ENCODE peak calls at places on chromosomes 6 and 20, in four cellular contexts. A, J, R and Y are unnamed samples.

GRCh38 chr6:158409451-158409850 is 97.2 kb downstream of the TULP4 start:
- DNase-seq in A (no peak), J (no peak), R (no peak), Y (no peak)

GRCh38 chr6:22467645-22468044 is 101.7 kb upstream of the HDGFL1 start:
- DNase-seq in A (no peak), J (no peak), R (no peak), Y (no peak)

GRCh38 chr6:92577077-92577719 is 842.2 kb downstream of the EPHA7 start:
- DNase-seq in A (no peak), J (no peak), R (peak), Y (no peak)

GRCh38 chr6:115415378-115415777 is 645.3 kb downstream of the FRK start:
- DNase-seq in A (no peak), J (no peak), R (no peak), Y (no peak)

GRCh38 chr20:19692100-19692499 is 66.0 kb upstream of the RIN2 start:
- DNase-seq in A (no peak), J (no peak), R (no peak), Y (no peak)

GRCh38 chr6:119040636-119041035 is 37.8 kb downstream of the FAM184A start:
- DNase-seq in A (no peak), J (no peak), R (no peak), Y (no peak)

GRCh38 chr20:51715028-51715872 is 52.9 kb downstream of the ATP9A start:
- DNase-seq in A (no peak), J (no peak), R (no peak), Y (no peak)

GRCh38 chr6:143896096-143896880 is 32.0 kb downstream of the ZC2HC1B start:
- DNase-seq in A (no peak), J (no peak), R (no peak), Y (no peak)

GRCh38 chr6:43943781-43944250 is 173.8 kb downstream of the VEGFA start:
- DNase-seq in A (no peak), J (no peak), R (no peak), Y (no peak)

GRCh38 chr6:130098317-130098716 is 79.9 kb downstream of the L3MBTL3 start:
- DNase-seq in A (no peak), J (no peak), R (no peak), Y (no peak)

GRCh38 chr6:159676804-159677203 is 16.2 kb downstream of the SOD2 start:
- DNase-seq in A (no peak), J (no peak), R (no peak), Y (no peak)

GRCh38 chr20:37956099-37956498 is 53.2 kb downstream of the VSTM2L start:
- DNase-seq in A (no peak), J (no peak), R (no peak), Y (no peak)

GRCh38 chr6:63802606-63803206 is 167.1 kb downstream of the PHF3 start:
- DNase-seq in A (peak), J (no peak), R (peak), Y (no peak)

GRCh38 chr6:94362061-94362864 is 942.9 kb upstream of the EPHA7 start:
- DNase-seq in A (no peak), J (no peak), R (no peak), Y (no peak)

GRCh38 chr6:94367316-94367715 is 948.0 kb upstream of the EPHA7 start:
- DNase-seq in A (no peak), J (no peak), R (no peak), Y (no peak)

GRCh38 chr6:94361304-94362060 is 942.1 kb upstream of the EPHA7 start:
- DNase-seq in A (no peak), J (no peak), R (no peak), Y (no peak)
- TF ChIP-seq REST in A (no peak), J (peak), R (no peak), Y (peak)

GRCh38 chr6:147507162-147508072 is 1.1 kb upstream of the SAMD5 start:
- DNase-seq in A (no peak), J (no peak), R (no peak), Y (no peak)

GRCh38 chr6:147508871-147509608 is 550 bp downstream of the SAMD5 start:
- DNase-seq in A (peak), J (no peak), R (no peak), Y (no peak)

GRCh38 chr6:147504848-147505247 is 3.6 kb upstream of the SAMD5 start:
- DNase-seq in A (no peak), J (no peak), R (no peak), Y (no peak)

GRCh38 chr6:147508073-147508870 is at the start of gene SAMD5:
- DNase-seq in A (peak), J (peak), R (peak), Y (no peak)

GRCh38 chr6:147506704-147507114 is 1.8 kb upstream of the SAMD5 start:
- DNase-seq in A (peak), J (no peak), R (peak), Y (no peak)
- TF ChIP-seq TCF7L2 in A (no peak), J (no peak), R (no peak), Y (no peak)

DNA sequence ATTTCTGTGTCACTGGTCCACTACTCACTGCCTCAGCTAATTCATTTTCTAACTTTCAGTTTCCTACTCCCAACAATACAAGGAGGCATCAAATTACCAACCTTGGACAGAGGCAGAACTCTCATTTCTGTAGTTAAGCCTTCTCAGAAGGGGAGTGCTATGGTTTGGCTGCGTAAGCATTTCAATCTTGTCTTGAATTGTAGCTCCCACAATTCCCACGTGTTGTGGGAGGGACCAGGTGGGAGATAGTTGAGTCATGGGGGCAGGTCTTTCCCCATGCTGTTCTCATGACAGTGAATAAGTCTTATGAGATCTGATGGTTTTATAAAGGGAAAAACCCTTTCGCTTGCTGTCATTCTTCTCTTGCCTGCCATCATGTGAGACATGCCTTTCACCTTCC is 22.9 kb downstream of the HLA-DRA start:
- DNase-seq in A (no peak), J (no peak), R (no peak), Y (no peak)
- TF ChIP-seq REST in A (no peak), J (peak), R (no peak), Y (no peak)

DNA sequence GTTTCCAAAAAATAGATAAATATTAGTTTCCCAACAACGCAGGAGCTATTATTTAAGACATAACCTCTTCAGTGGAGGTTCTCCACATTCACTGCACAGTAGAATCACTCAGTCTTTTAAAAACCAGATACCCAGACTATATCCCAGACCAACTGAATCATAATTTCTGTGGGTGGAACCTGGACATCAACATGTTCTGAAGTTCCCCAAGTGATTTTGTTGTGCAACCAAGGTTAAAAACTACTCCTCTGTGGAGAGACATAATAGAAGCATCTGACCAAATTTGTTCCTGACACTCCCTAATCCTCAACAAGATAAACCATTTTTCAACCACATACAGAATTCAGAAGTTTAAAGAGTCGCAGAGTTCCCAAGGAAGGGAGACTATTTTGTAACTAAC is 42.3 kb downstream of the STK38 start:
- DNase-seq in A (no peak), J (no peak), R (no peak), Y (no peak)
- TF ChIP-seq TCF7L2 in A (no peak), J (no peak), R (no peak), Y (no peak)

DNA sequence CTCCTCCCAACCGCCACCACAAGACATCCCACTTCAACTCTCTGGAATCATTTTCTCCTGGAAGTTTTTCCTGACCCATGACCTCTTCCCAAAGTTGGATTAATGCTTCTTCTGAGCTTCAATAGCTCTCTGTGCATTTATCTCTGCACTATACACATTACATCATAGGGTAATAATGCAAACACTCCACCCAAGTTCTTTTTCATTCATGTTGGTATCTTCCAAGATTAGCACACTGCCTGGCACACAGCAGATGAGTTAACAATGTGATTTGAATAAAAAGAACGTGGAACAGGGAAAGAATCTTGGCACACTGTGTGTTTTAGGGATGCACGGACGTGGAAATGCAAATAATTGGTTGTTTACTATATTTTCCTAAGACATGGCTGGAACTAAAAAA is 1.8 kb upstream of the FAM135A start:
- DNase-seq in A (no peak), J (no peak), R (peak), Y (no peak)
- TF ChIP-seq REST in A (no peak), J (no peak), R (no peak), Y (no peak)

GRCh38 chr6:161242779-161243693 is 30.8 kb downstream of the AGPAT4 start:
- DNase-seq in A (no peak), J (no peak), R (no peak), Y (no peak)
- TF ChIP-seq TCF7L2 in A (no peak), J (no peak), R (no peak), Y (no peak)

GRCh38 chr20:32672982-32673727 is 586 bp downstream of the C20orf203 start:
- DNase-seq in A (no peak), J (no peak), R (no peak), Y (no peak)
- TF ChIP-seq REST in A (no peak), J (no peak), R (no peak), Y (no peak)

DNA sequence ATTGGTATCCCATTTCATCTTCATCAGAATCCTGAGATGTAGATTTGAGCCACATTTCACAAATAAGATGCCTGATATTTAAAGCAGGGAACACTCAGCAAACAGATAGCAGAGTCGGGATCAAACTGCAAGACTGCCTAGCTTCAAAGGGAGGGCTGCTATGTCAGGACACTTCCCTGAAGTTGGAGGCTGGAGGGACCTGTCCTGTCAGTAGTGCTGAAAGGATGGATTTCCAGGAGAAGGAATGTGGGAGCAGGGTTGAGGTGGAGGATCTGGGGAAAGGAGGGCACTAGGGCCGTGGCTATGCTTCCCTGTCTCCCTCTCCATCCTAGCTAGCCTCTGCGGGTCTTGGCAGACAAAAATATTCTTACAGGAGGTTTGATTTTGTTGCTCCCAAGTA is 32.2 kb downstream of the COX4I2 start:
- DNase-seq in A (no peak), J (no peak), R (no peak), Y (no peak)
- TF ChIP-seq TCF7L2 in A (no peak), J (no peak), R (no peak), Y (no peak)

GRCh38 chr6:116570856-116571682 is at the start of gene RWDD1:
- DNase-seq in A (peak), J (peak), R (peak), Y (peak)
- TF ChIP-seq REST in A (peak), J (no peak), R (no peak), Y (no peak)

GRCh38 chr6:70375166-70375565 is 38.1 kb upstream of the FAM135A start:
- DNase-seq in A (no peak), J (no peak), R (no peak), Y (peak)

GRCh38 chr6:70379473-70380013 is 33.8 kb upstream of the FAM135A start:
- DNase-seq in A (no peak), J (no peak), R (no peak), Y (no peak)

GRCh38 chr6:70377372-70377771 is 35.9 kb upstream of the FAM135A start:
- DNase-seq in A (no peak), J (no peak), R (no peak), Y (no peak)

GRCh38 chr6:70376628-70377027 is 36.7 kb upstream of the FAM135A start:
- DNase-seq in A (no peak), J (no peak), R (no peak), Y (no peak)

GRCh38 chr6:70375882-70376281 is 37.4 kb upstream of the FAM135A start:
- DNase-seq in A (peak), J (peak), R (peak), Y (no peak)
- TF ChIP-seq TCF7L2 in A (no peak), J (peak), R (no peak), Y (no peak)